ENCODE peak calls at places on chromosomes 5 and 9, in nine cellular contexts. V is substantia nigra; T is OCI-LY7; W is SK-MEL-5; R is CD8-positive, alpha-beta memory T cell; B is colonic mucosa; P is suprapubic skin; L is effector memory CD8-positive, alpha-beta T cell; H is midbrain. Q is an unnamed sample.

GRCh38 chr5:56072863-56073777 is 78.4 kb upstream of the IL6ST start:
- DNase-seq in V (no peak), T (no peak), W (no peak), R (no peak), B (no peak), P (no peak), L (no peak), H (no peak), Q (no peak)

GRCh38 chr5:132052520-132052919 is 7.9 kb upstream of the IL3 start:
- DNase-seq in V (no peak), T (no peak), W (no peak), R (no peak), B (no peak), P (peak), L (no peak), H (no peak), Q (no peak)

GRCh38 chr5:138753794-138754698 is 821 bp downstream of the CTNNA1 start:
- DNase-seq in V (peak), T (no peak), W (peak), R (no peak), B (peak), P (peak), L (no peak), H (peak), Q (peak)

GRCh38 chr9:69200071-69200470 is 26.0 kb downstream of the TJP2 start:
- DNase-seq in V (no peak), T (no peak), W (no peak), R (no peak), B (no peak), P (no peak), L (no peak), H (no peak), Q (peak)

GRCh38 chr5:166493627-166494026 is 1797.8 kb upstream of the WWC1 start:
- DNase-seq in V (no peak), T (no peak), W (no peak), R (no peak), B (no peak), P (no peak), L (no peak), H (no peak), Q (peak)

GRCh38 chr9:77750284-77750683 is 102.2 kb upstream of the GNA14 start:
- DNase-seq in V (no peak), T (no peak), W (no peak), R (no peak), B (no peak), P (no peak), L (no peak), H (no peak), Q (no peak)

GRCh38 chr9:8903077-8903476 is 1103.5 kb upstream of the DMAC1 start:
- DNase-seq in V (no peak), T (no peak), W (no peak), R (no peak), B (no peak), P (no peak), L (no peak), H (no peak), Q (no peak)

GRCh38 chr9:136019041-136019680 is 58.0 kb upstream of the UBAC1 start:
- DNase-seq in V (no peak), T (no peak), W (no peak), R (no peak), B (no peak), P (no peak), L (no peak), H (no peak), Q (no peak)

GRCh38 chr9:116087751-116088194 is 65.8 kb upstream of the PAPPA start:
- DNase-seq in V (no peak), T (no peak), W (no peak), R (no peak), B (no peak), P (no peak), L (no peak), H (no peak), Q (no peak)

GRCh38 chr5:121366515-121366914 is 485.2 kb upstream of the FTMT start:
- DNase-seq in V (no peak), T (no peak), W (peak), R (no peak), B (no peak), P (no peak), L (no peak), H (no peak), Q (no peak)

GRCh38 chr9:106970976-106971457 is 108.1 kb downstream of the ZNF462 start:
- DNase-seq in V (no peak), T (no peak), W (no peak), R (no peak), B (no peak), P (no peak), L (no peak), H (no peak), Q (no peak)

GRCh38 chr5:1038417-1039209 is 30.0 kb downstream of the NKD2 start:
- DNase-seq in V (no peak), T (no peak), W (no peak), R (no peak), B (no peak), P (peak), L (no peak), H (no peak), Q (no peak)

GRCh38 chr5:151082976-151083651 is 2.3 kb upstream of the TNIP1 start:
- DNase-seq in V (no peak), T (peak), W (no peak), R (peak), B (peak), P (no peak), L (peak), H (no peak), Q (no peak)

GRCh38 chr9:69056416-69056815 is 20.9 kb downstream of the FXN start:
- DNase-seq in V (no peak), T (no peak), W (no peak), R (no peak), B (no peak), P (no peak), L (no peak), H (no peak), Q (no peak)

GRCh38 chr5:164002653-164003052 is 497.2 kb downstream of the MAT2B start:
- DNase-seq in V (no peak), T (no peak), W (no peak), R (no peak), B (no peak), P (no peak), L (no peak), H (no peak), Q (no peak)

GRCh38 chr5:1524799-1525623 is 1.3 kb upstream of the LPCAT1 start:
- DNase-seq in V (no peak), T (peak), W (no peak), R (no peak), B (peak), P (peak), L (no peak), H (no peak), Q (no peak)

GRCh38 chr9:128716581-128717254 is 7.2 kb downstream of the ZDHHC12 start:
- DNase-seq in V (no peak), T (no peak), W (no peak), R (no peak), B (no peak), P (no peak), L (no peak), H (no peak), Q (no peak)

GRCh38 chr9:87613265-87614111 is 112.4 kb upstream of the CTSL start:
- DNase-seq in V (no peak), T (no peak), W (no peak), R (no peak), B (no peak), P (no peak), L (no peak), H (peak), Q (no peak)

GRCh38 chr5:164504141-164504772 is 998.8 kb downstream of the MAT2B start:
- DNase-seq in V (no peak), T (peak), W (peak), R (no peak), B (peak), P (no peak), L (peak), H (peak), Q (peak)

GRCh38 chr5:124651663-124652513 is 94.6 kb downstream of the ZNF608 start:
- DNase-seq in V (peak), T (peak), W (peak), R (no peak), B (peak), P (peak), L (no peak), H (peak), Q (peak)

GRCh38 chr9:97855486-97855875 is 2.5 kb downstream of the FOXE1 start:
- DNase-seq in V (no peak), T (no peak), W (no peak), R (no peak), B (no peak), P (no peak), L (no peak), H (no peak), Q (no peak)

GRCh38 chr5:103915081-103915480 is 352.5 kb upstream of the NUDT12 start:
- DNase-seq in V (no peak), T (no peak), W (no peak), R (no peak), B (no peak), P (no peak), L (no peak), H (no peak), Q (no peak)

GRCh38 chr5:163503106-163504090 is 2.0 kb upstream of the MAT2B start:
- DNase-seq in V (no peak), T (peak), W (peak), R (peak), B (peak), P (no peak), L (no peak), H (peak), Q (peak)

GRCh38 chr9:107174441-107174840 is 108.6 kb upstream of the RAD23B start:
- DNase-seq in V (no peak), T (no peak), W (no peak), R (no peak), B (no peak), P (no peak), L (no peak), H (no peak), Q (no peak)

GRCh38 chr5:67153292-67153691 is 43.3 kb downstream of the CD180 start:
- DNase-seq in V (no peak), T (no peak), W (no peak), R (no peak), B (no peak), P (no peak), L (no peak), H (no peak), Q (no peak)

GRCh38 chr5:54387659-54388232 is 67.8 kb upstream of the HSPB3 start:
- DNase-seq in V (no peak), T (no peak), W (no peak), R (no peak), B (no peak), P (no peak), L (no peak), H (no peak), Q (no peak)

GRCh38 chr9:88754452-88754851 is 219.5 kb downstream of the NXNL2 start:
- DNase-seq in V (no peak), T (no peak), W (no peak), R (no peak), B (no peak), P (peak), L (no peak), H (no peak), Q (no peak)

GRCh38 chr5:120464627-120465280 is 654 bp downstream of the PRR16 start:
- DNase-seq in V (no peak), T (no peak), W (peak), R (no peak), B (peak), P (peak), L (no peak), H (no peak), Q (peak)

GRCh38 chr5:132457371-132458225 is 33.0 kb downstream of the IRF1 start:
- DNase-seq in V (no peak), T (peak), W (no peak), R (peak), B (no peak), P (peak), L (peak), H (no peak), Q (no peak)

GRCh38 chr9:126158591-126159519 is 167.8 kb upstream of the MVB12B start:
- DNase-seq in V (no peak), T (no peak), W (no peak), R (no peak), B (no peak), P (no peak), L (no peak), H (no peak), Q (no peak)